ENCODE peak calls at places on chromosomes 3 and 15, in ten cellular contexts. P is T-helper 1 cell, T is NB4, H is endodermal cell, L is HTR-8/SVneo, F is GM04503, Y is MCF 10A, R is SHP77, G is retinal pigment epithelial cell, N is SW480. W is an unnamed sample.

GRCh38 chr3:100456745-100457144 is 35.7 kb upstream of the TMEM45A start:
- DNase-seq in Y (no peak), T (no peak), P (no peak), H (no peak), L (no peak), F (no peak), G (no peak), R (no peak), N (no peak), W (no peak)

GRCh38 chr3:178841011-178841410 is 230.6 kb downstream of the ZMAT3 start:
- DNase-seq in H (no peak), N (no peak), P (no peak), F (no peak), Y (no peak), R (no peak), G (no peak), T (no peak), L (no peak), W (no peak)

GRCh38 chr15:81024265-81024875 is 23.6 kb downstream of the TLNRD1 start:
- DNase-seq in G (no peak), H (peak), R (no peak), P (peak), Y (no peak), L (no peak), T (peak), N (no peak), F (no peak), W (no peak)

GRCh38 chr15:101068961-101069734 is 150.0 kb downstream of the LRRK1 start:
- DNase-seq in G (peak), T (no peak), H (peak), N (no peak), Y (peak), P (no peak), L (peak), R (no peak), F (no peak), W (no peak)

GRCh38 chr3:58111513-58112184 is 99.1 kb downstream of the DNASE1L3 start:
- DNase-seq in R (no peak), Y (no peak), N (no peak), P (no peak), F (no peak), G (no peak), T (no peak), L (no peak), H (no peak), W (no peak)

GRCh38 chr3:64530434-64531049 is 157.3 kb downstream of the ADAMTS9 start:
- DNase-seq in R (peak), H (peak), T (peak), Y (peak), G (no peak), N (peak), F (peak), L (peak), P (no peak), W (no peak)

GRCh38 chr15:70902105-70902504 is 9.5 kb downstream of the LRRC49 start:
- DNase-seq in L (peak), T (peak), F (peak), N (peak), P (no peak), G (no peak), Y (peak), H (peak), R (no peak), W (no peak)

GRCh38 chr15:57969355-57969754 is 96.2 kb downstream of the ALDH1A2 start:
- DNase-seq in L (peak), Y (peak), G (no peak), F (no peak), N (no peak), R (no peak), P (no peak), H (no peak), T (no peak), W (no peak)

GRCh38 chr15:43281926-43282602 is 15.3 kb upstream of the TGM5 start:
- DNase-seq in N (no peak), F (no peak), T (no peak), G (no peak), R (no peak), L (no peak), Y (no peak), P (no peak), H (no peak), W (no peak)

GRCh38 chr15:72116680-72117447 is 1.1 kb downstream of the MYO9A start:
- DNase-seq in T (peak), F (no peak), Y (peak), G (no peak), H (no peak), N (peak), R (no peak), L (peak), P (peak), W (peak)